ENCODE peak calls at places on chromosomes 16 and 17, in five cellular contexts. One of them, this sample, is unnamed. For H3K36me3, the result is how much of the 10 kb centered on the place peaks cover.

GRCh38 chr17:8835631-8836364 is 31.7 kb downstream of the PIK3R6 start:
- DNase-seq in psoas muscle: no peak
- DNase-seq in CD4-positive, alpha-beta memory T cell: no peak
- DNase-seq in IMR-90: no peak
- DNase-seq in endodermal cell: peak
- DNase-seq in this sample: no peak

GRCh38 chr16:2199621-2200139 is 3.3 kb upstream of the CASKIN1 start:
- DNase-seq in psoas muscle: no peak
- DNase-seq in CD4-positive, alpha-beta memory T cell: no peak
- DNase-seq in IMR-90: no peak
- DNase-seq in endodermal cell: no peak
- DNase-seq in this sample: no peak

GRCh38 chr17:33469911-33470310 is 176.8 kb upstream of the ASIC2 start:
- DNase-seq in psoas muscle: no peak
- DNase-seq in CD4-positive, alpha-beta memory T cell: no peak
- DNase-seq in IMR-90: peak
- DNase-seq in endodermal cell: no peak
- DNase-seq in this sample: no peak

GRCh38 chr16:67456383-67457140 is 24.4 kb downstream of the ATP6V0D1 start:
- DNase-seq in psoas muscle: peak
- DNase-seq in CD4-positive, alpha-beta memory T cell: no peak
- DNase-seq in IMR-90: peak
- DNase-seq in endodermal cell: peak
- DNase-seq in this sample: peak

GRCh38 chr17:77882040-77882439 is 76.5 kb upstream of the TNRC6C start:
- DNase-seq in psoas muscle: no peak
- DNase-seq in CD4-positive, alpha-beta memory T cell: no peak
- DNase-seq in IMR-90: no peak
- DNase-seq in endodermal cell: no peak
- DNase-seq in this sample: no peak

GRCh38 chr17:73284339-73284738 is 22.7 kb upstream of the CPSF4L start:
- DNase-seq in psoas muscle: no peak
- DNase-seq in CD4-positive, alpha-beta memory T cell: no peak
- DNase-seq in IMR-90: no peak
- DNase-seq in endodermal cell: no peak
- DNase-seq in this sample: no peak

GRCh38 chr17:40312131-40312731 is 3.3 kb downstream of the RARA start:
- DNase-seq in psoas muscle: peak
- DNase-seq in CD4-positive, alpha-beta memory T cell: no peak
- DNase-seq in IMR-90: no peak
- DNase-seq in endodermal cell: no peak
- DNase-seq in this sample: no peak

GRCh38 chr16:8959921-8960787 is 3.6 kb downstream of the USP7 start:
- DNase-seq in psoas muscle: no peak
- DNase-seq in CD4-positive, alpha-beta memory T cell: peak
- DNase-seq in IMR-90: peak
- DNase-seq in endodermal cell: peak
- DNase-seq in this sample: no peak

GRCh38 chr16:13957197-13958078 is 37.5 kb downstream of the ERCC4 start:
- DNase-seq in psoas muscle: peak
- DNase-seq in CD4-positive, alpha-beta memory T cell: no peak
- DNase-seq in IMR-90: peak
- DNase-seq in endodermal cell: peak
- DNase-seq in this sample: peak

GRCh38 chr17:40297511-40297910 is 9.8 kb downstream of the CDC6 start:
- DNase-seq in psoas muscle: no peak
- DNase-seq in CD4-positive, alpha-beta memory T cell: no peak
- DNase-seq in IMR-90: no peak
- DNase-seq in endodermal cell: no peak
- DNase-seq in this sample: no peak

GRCh38 chr17:50211249-50212120 is 10.1 kb upstream of the COL1A1 start:
- DNase-seq in psoas muscle: no peak
- DNase-seq in CD4-positive, alpha-beta memory T cell: no peak
- DNase-seq in IMR-90: no peak
- DNase-seq in endodermal cell: peak
- DNase-seq in this sample: no peak

GRCh38 chr16:1305823-1306222 is 3.6 kb upstream of the UBE2I start:
- DNase-seq in psoas muscle: no peak
- DNase-seq in CD4-positive, alpha-beta memory T cell: no peak
- DNase-seq in IMR-90: no peak
- DNase-seq in endodermal cell: no peak
- DNase-seq in this sample: no peak

GRCh38 chr17:75693500-75694481 is 26.7 kb downstream of the SAP30BP start:
- DNase-seq in psoas muscle: peak
- DNase-seq in CD4-positive, alpha-beta memory T cell: no peak
- DNase-seq in IMR-90: peak
- DNase-seq in endodermal cell: peak
- DNase-seq in this sample: peak

GRCh38 chr16:23754594-23755483 is at the start of gene CHP2:
- DNase-seq in psoas muscle: peak
- DNase-seq in CD4-positive, alpha-beta memory T cell: no peak
- DNase-seq in IMR-90: no peak
- DNase-seq in endodermal cell: peak
- DNase-seq in this sample: peak

GRCh38 chr17:75808905-75809621 is 24.5 kb downstream of the UNK start:
- DNase-seq in psoas muscle: peak
- DNase-seq in CD4-positive, alpha-beta memory T cell: no peak
- DNase-seq in IMR-90: peak
- DNase-seq in endodermal cell: peak
- DNase-seq in this sample: peak

GRCh38 chr17:31561469-31562412 is 170.3 kb downstream of the RAB11FIP4 start:
- DNase-seq in psoas muscle: peak
- DNase-seq in CD4-positive, alpha-beta memory T cell: no peak
- DNase-seq in IMR-90: peak
- DNase-seq in endodermal cell: no peak
- DNase-seq in this sample: no peak

GRCh38 chr16:71367243-71367976 is 8.9 kb downstream of the CALB2 start:
- DNase-seq in psoas muscle: peak
- DNase-seq in CD4-positive, alpha-beta memory T cell: no peak
- DNase-seq in IMR-90: peak
- DNase-seq in endodermal cell: peak
- DNase-seq in this sample: no peak

GRCh38 chr17:45826919-45827628 is 17.6 kb upstream of the SPPL2C start:
- DNase-seq in psoas muscle: no peak
- DNase-seq in CD4-positive, alpha-beta memory T cell: no peak
- DNase-seq in IMR-90: no peak
- DNase-seq in endodermal cell: no peak
- DNase-seq in this sample: no peak

DNA sequence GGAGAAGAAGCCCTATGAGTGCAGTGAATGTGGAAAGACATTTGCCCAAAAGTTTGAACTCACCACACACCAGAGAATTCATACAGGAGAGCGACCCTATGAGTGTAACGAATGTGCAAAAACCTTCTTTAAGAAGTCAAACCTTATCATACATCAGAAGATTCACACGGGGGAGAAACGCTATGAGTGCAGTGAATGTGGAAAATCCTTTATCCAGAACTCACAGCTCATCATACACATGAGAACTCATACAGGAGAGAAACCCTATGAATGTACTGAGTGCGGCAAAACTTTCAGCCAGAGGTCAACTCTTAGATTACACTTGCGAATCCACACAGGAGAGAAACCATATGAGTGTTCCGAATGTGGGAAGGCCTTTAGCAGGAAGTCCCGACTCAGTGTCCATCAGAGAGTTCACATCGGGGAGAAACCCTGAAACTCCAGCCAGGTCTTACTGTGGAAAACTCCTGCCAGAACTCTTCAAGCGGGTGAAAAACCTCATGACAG is 21.6 kb downstream of the ZFP1 start:
- DNase-seq in psoas muscle: no peak
- DNase-seq in CD4-positive, alpha-beta memory T cell: no peak
- DNase-seq in IMR-90: no peak
- DNase-seq in endodermal cell: no peak
- DNase-seq in this sample: no peak
- H3K36me3 ChIP-seq in psoas muscle: under half
- H3K36me3 ChIP-seq in CD4-positive, alpha-beta memory T cell: under half
- H3K36me3 ChIP-seq in IMR-90: under half
- H3K36me3 ChIP-seq in endodermal cell: half or more
- H3K36me3 ChIP-seq in this sample: under half

GRCh38 chr17:56034120-56034757 is 119.0 kb upstream of the ANKFN1 start:
- DNase-seq in psoas muscle: no peak
- DNase-seq in CD4-positive, alpha-beta memory T cell: no peak
- DNase-seq in IMR-90: no peak
- DNase-seq in endodermal cell: no peak
- DNase-seq in this sample: no peak
- H3K4me3 ChIP-seq in psoas muscle: no peak
- H3K4me3 ChIP-seq in CD4-positive, alpha-beta memory T cell: no peak
- H3K4me3 ChIP-seq in IMR-90: no peak
- H3K4me3 ChIP-seq in endodermal cell: no peak
- H3K4me3 ChIP-seq in this sample: no peak

GRCh38 chr16:35749253-35750141 is 2290.1 kb downstream of the TP53TG3F start:
- DNase-seq in psoas muscle: no peak
- DNase-seq in CD4-positive, alpha-beta memory T cell: no peak
- DNase-seq in IMR-90: no peak
- DNase-seq in endodermal cell: no peak
- DNase-seq in this sample: no peak
- H3K36me3 ChIP-seq in psoas muscle: under half
- H3K36me3 ChIP-seq in CD4-positive, alpha-beta memory T cell: under half
- H3K36me3 ChIP-seq in IMR-90: under half
- H3K36me3 ChIP-seq in endodermal cell: under half
- H3K36me3 ChIP-seq in this sample: under half

DNA sequence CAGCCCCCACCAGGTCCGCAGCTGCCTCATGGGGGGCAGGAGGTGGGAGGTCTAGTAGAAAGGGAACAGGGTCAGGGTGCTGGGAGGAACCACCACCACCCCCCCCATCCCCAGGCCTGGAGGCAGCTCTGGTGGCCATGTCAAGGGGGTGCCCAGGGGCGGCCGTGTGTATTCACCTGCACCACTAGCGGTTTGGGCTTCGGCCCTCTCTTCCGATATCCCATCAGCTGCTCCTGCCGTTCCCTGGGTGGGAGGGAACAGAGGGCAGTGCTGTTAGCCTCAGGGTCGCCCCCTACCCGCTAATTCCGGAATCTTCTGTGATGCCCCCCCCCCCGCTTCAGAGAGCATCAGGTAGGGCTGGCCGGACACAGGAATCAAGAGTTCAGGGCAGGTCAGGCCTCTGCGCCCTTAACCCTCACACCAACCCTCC is 3.8 kb downstream of the CBX4 start:
- DNase-seq in psoas muscle: no peak
- DNase-seq in CD4-positive, alpha-beta memory T cell: no peak
- DNase-seq in IMR-90: no peak
- DNase-seq in endodermal cell: peak
- DNase-seq in this sample: no peak
- H3K4me3 ChIP-seq in psoas muscle: no peak
- H3K4me3 ChIP-seq in CD4-positive, alpha-beta memory T cell: no peak
- H3K4me3 ChIP-seq in IMR-90: no peak
- H3K4me3 ChIP-seq in endodermal cell: no peak
- H3K4me3 ChIP-seq in this sample: no peak

GRCh38 chr17:56983380-56983779 is 5.4 kb downstream of the SCPEP1 start:
- DNase-seq in psoas muscle: no peak
- DNase-seq in CD4-positive, alpha-beta memory T cell: no peak
- DNase-seq in IMR-90: no peak
- DNase-seq in endodermal cell: no peak
- DNase-seq in this sample: no peak
- H3K36me3 ChIP-seq in psoas muscle: half or more
- H3K36me3 ChIP-seq in CD4-positive, alpha-beta memory T cell: under half
- H3K36me3 ChIP-seq in IMR-90: under half
- H3K36me3 ChIP-seq in endodermal cell: under half
- H3K36me3 ChIP-seq in this sample: under half

GRCh38 chr16:49716268-49716667 is 139.6 kb downstream of the ZNF423 start:
- DNase-seq in psoas muscle: no peak
- DNase-seq in CD4-positive, alpha-beta memory T cell: no peak
- DNase-seq in IMR-90: no peak
- DNase-seq in endodermal cell: no peak
- DNase-seq in this sample: no peak
- H3K4me3 ChIP-seq in psoas muscle: no peak
- H3K4me3 ChIP-seq in CD4-positive, alpha-beta memory T cell: no peak
- H3K4me3 ChIP-seq in IMR-90: no peak
- H3K4me3 ChIP-seq in endodermal cell: no peak
- H3K4me3 ChIP-seq in this sample: no peak